ENCODE peak calls at places on chromosomes 7 and 10, in ten cellular contexts. Z, X, A, S, H, D, M, G, C and U are unnamed samples.

GRCh38 chr7:17099083-17099973 is 199.1 kb upstream of the AHR start:
- DNase-seq in G (no peak), S (peak; percentile 83), C (no peak), Z (peak; percentile 79), D (no peak), H (no peak), A (no peak), X (peak; percentile 72), M (peak; percentile 52), U (no peak)

GRCh38 chr10:115171392-115171960 is 78.3 kb downstream of the ATRNL1 start:
- DNase-seq in X (no peak), A (peak; percentile 1), S (peak; percentile 15), Z (no peak), D (peak; percentile 24), H (no peak), C (peak; percentile 3), G (no peak), M (no peak), U (no peak)

GRCh38 chr10:130179640-130180039 is 43.4 kb downstream of the GLRX3 start:
- DNase-seq in G (peak; percentile 47), H (no peak), D (peak; percentile 61), M (peak; percentile 51), A (peak; percentile 48), S (peak; percentile 85), Z (no peak), X (no peak), C (peak; percentile 81), U (peak; percentile 37)

GRCh38 chr7:21568762-21569161 is 25.9 kb downstream of the DNAH11 start:
- DNase-seq in G (no peak), Z (no peak), S (peak; percentile 4), H (no peak), X (no peak), A (no peak), C (peak; percentile 46), M (no peak), D (peak; percentile 34), U (no peak)

GRCh38 chr7:44615149-44615611 is 8.8 kb downstream of the OGDH start:
- DNase-seq in D (no peak), Z (peak; percentile 55), M (peak; percentile 17), C (no peak), G (no peak), H (peak; percentile 84), S (no peak), X (no peak), A (no peak), U (peak; percentile 41)

GRCh38 chr10:107576746-107577145 is 412.2 kb upstream of the SORCS1 start:
- DNase-seq in A (no peak), S (no peak), G (no peak), Z (no peak), H (no peak), D (no peak), X (no peak), M (no peak), C (no peak), U (no peak)

GRCh38 chr7:23907012-23907411 is 197.0 kb downstream of the STK31 start:
- DNase-seq in M (no peak), H (no peak), G (no peak), A (no peak), D (no peak), Z (no peak), X (no peak), C (no peak), S (peak; percentile 11), U (no peak)

GRCh38 chr7:105643384-105643783 is 62.1 kb upstream of the EFCAB10 start:
- DNase-seq in A (no peak), H (no peak), S (peak; percentile 53), C (peak; percentile 88), X (no peak), G (no peak), Z (no peak), D (no peak), M (no peak), U (no peak)

GRCh38 chr10:104641150-104642000 is at the start of gene SORCS3:
- DNase-seq in Z (no peak), S (no peak), X (peak; percentile 72), C (peak; percentile 70), D (no peak), A (no peak), M (no peak), G (no peak), H (no peak), U (no peak)

GRCh38 chr10:104639595-104640338 is 1.3 kb upstream of the SORCS3 start:
- DNase-seq in H (no peak), Z (no peak), S (no peak), C (peak; percentile 57), X (no peak), G (no peak), A (no peak), M (no peak), D (no peak), U (no peak)

GRCh38 chr10:104642001-104642270 is 846 bp downstream of the SORCS3 start:
- DNase-seq in M (no peak), S (no peak), Z (no peak), X (no peak), D (no peak), G (no peak), A (no peak), H (no peak), C (peak; percentile 46), U (no peak)

GRCh38 chr10:104638861-104639594 is 2.1 kb upstream of the SORCS3 start:
- DNase-seq in A (no peak), M (no peak), S (peak; percentile 7), C (peak; percentile 84), G (no peak), X (peak; percentile 47), H (no peak), D (no peak), Z (no peak), U (no peak)

GRCh38 chr10:104640339-104641149 is 546 bp upstream of the SORCS3 start:
- DNase-seq in G (no peak), X (no peak), A (no peak), C (peak; percentile 61), Z (no peak), M (no peak), H (no peak), D (no peak), S (no peak), U (no peak)
- H3K4me3 ChIP-seq in G (peak overlapping the region; percentile 21), X (peak overlapping the region; percentile 7), A (no peak overlapping the region), C (peak overlapping the region; percentile 56), Z (no peak overlapping the region), M (peak overlapping the region; percentile 28), H (no peak overlapping the region), D (no peak overlapping the region), S (peak overlapping the region; percentile 91), U (no peak overlapping the region)

DNA sequence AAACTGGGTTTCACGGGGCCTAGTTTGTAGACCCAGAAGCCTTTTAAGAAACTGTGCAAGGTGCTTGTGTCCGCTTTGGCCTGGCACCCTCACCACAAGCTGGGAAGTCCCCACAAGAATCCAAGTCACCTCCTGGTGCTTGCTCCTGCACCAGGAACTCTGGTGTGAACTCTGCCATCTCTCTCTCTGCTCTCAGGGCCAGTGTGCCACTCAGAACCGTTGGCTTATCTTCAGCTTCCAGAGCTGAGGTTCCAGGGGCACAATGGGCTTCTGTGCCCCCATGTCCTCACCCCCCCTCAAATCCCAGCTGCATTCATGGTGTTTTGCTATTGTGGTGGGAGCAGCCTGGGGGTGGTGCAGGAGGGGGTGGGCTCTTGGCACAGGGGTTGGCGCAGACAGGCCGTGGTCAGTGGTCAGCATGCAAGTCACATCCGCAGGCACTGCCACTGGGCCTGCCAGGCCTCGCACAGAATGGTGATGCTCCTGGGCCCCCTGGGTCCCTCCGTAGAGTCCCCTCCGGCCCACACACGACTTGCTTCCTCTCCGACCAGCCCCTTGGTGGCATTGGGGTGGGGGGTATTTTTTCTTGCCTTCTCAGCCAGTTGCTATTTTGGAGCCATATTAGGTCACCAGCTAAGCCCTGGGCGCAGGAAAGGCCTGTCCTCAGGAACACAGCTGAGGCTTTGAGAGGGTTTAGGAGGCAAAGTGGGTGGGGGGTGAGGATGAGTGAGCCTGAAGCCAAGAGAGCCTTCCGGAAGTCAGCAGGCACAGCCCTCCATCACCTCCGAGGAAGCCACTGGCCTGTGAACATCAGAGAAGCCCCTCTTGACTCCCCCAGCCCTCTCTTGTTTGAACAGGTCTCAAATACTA is 3.0 kb downstream of the ZCCHC24 start:
- DNase-seq in D (no peak), A (no peak), M (no peak), X (no peak), G (no peak), Z (no peak), H (no peak), C (no peak), S (no peak), U (no peak)
- H3K4me3 ChIP-seq in D (no peak overlapping the region), A (no peak overlapping the region), M (no peak overlapping the region), X (no peak overlapping the region), G (peak overlapping the region; percentile 70), Z (no peak overlapping the region), H (no peak overlapping the region), C (no peak overlapping the region), S (no peak overlapping the region), U (no peak overlapping the region)

GRCh38 chr7:101953248-101953819 is 135.9 kb downstream of the CUX1 start:
- DNase-seq in C (no peak), M (peak; percentile 86), X (no peak), Z (no peak), G (no peak), H (peak; percentile 80), A (no peak), S (peak; percentile 97), D (no peak), U (no peak)

GRCh38 chr7:101950450-101951119 is 133.2 kb downstream of the CUX1 start:
- DNase-seq in G (no peak), X (no peak), A (no peak), S (peak; percentile 88), D (no peak), H (no peak), Z (no peak), M (peak; percentile 65), C (peak; percentile 35), U (no peak)

GRCh38 chr7:101951757-101952156 is 134.3 kb downstream of the CUX1 start:
- DNase-seq in M (no peak), H (no peak), D (no peak), G (no peak), X (no peak), A (no peak), S (no peak), Z (no peak), C (no peak), U (no peak)

GRCh38 chr7:101954494-101954893 is 137.1 kb downstream of the CUX1 start:
- DNase-seq in Z (no peak), A (no peak), S (no peak), C (no peak), D (peak; percentile 68), H (no peak), G (no peak), M (no peak), X (no peak), U (no peak)

DNA sequence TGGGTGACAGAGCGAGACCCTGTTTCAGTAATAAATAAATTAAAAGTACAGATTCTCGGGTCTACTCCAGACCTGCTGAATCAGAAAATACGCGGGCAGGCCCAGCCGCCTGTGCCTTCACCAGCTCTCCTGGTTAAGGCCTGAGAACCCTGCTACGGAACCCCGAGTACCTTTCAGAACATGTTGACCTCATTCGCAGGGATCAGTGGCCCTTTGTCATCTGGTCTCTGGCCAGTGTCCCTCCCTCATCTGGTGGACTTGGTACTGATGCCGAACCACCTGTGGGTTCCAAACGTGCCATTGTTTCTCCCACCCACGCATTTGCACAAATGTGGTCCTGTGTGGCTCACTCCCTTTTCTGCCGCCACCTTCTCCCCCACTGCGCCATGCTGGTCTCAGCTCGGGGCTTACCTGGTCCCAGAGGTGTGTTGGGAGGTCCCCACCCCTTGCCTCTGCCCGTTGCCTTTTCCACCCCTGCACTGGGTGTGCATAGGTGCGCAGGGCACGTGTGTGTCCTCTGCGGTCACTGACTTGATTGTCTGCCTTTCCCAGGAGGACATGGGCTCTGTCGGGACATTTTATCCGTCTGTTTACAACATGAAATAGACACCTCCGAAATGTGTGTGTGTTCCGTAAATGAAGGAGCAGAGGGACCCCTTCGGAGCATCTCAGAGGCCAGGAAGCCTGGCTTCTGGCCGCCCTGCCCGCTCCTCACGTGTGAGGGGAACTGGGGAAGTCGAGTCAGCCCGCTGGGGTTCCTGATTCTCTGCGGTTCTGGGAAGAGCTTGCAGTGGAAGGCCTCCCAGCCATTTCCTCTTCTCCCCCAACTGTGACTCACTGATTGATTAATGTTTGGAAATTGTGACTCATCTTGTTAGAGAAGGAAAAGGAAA is 135.2 kb downstream of the CUX1 start:
- DNase-seq in X (no peak), G (no peak), M (peak; percentile 91), H (peak; percentile 71), A (no peak), S (peak; percentile 83), D (no peak), Z (no peak), C (no peak), U (no peak)
- H3K4me3 ChIP-seq in X (no peak overlapping the region), G (no peak overlapping the region), M (no peak overlapping the region), H (no peak overlapping the region), A (no peak overlapping the region), S (no peak overlapping the region), D (no peak overlapping the region), Z (no peak overlapping the region), C (no peak overlapping the region), U (no peak overlapping the region)

GRCh38 chr7:150738092-150739044 is 1.1 kb downstream of the GIMAP5 start:
- DNase-seq in X (no peak), D (no peak), C (no peak), S (no peak), G (no peak), A (no peak), Z (no peak), H (no peak), M (no peak), U (no peak)
- H3K4me3 ChIP-seq in X (peak overlapping the region; percentile 34), D (no peak overlapping the region), C (no peak overlapping the region), S (no peak overlapping the region), G (peak overlapping the region; percentile 24), A (peak overlapping the region; percentile 97), Z (peak overlapping the region; percentile 29), H (no peak overlapping the region), M (no peak overlapping the region), U (peak overlapping the region; percentile 83)